ENCODE peak calls at places on chromosomes 6 and 20, in ten cellular contexts. H is PC-9; J is ovary; C is CD4-positive, alpha-beta T cell; Z is body of pancreas; U is PC-3; K is ascending aorta; R is CD8-positive, alpha-beta T cell; G is mammary epithelial cell; L is lung. S is an unnamed sample. For H3K9me3, the result is how much of the 10 kb centered on the place peaks cover.

GRCh38 chr20:4613718-4614620 is 107.7 kb upstream of the PRND start:
- DNase-seq in H (peak), J (no peak), C (peak), Z (peak), U (peak), K (no peak), R (peak), G (peak), L (no peak), S (peak)

GRCh38 chr6:105596284-105596755 is 193.4 kb upstream of the PREP start:
- DNase-seq in H (peak), J (no peak), C (no peak), Z (peak), U (peak), K (no peak), R (no peak), G (peak), L (no peak), S (no peak)

GRCh38 chr20:61840661-61841455 is 224.8 kb downstream of the TAF4 start:
- DNase-seq in H (no peak), J (no peak), C (no peak), Z (no peak), U (no peak), K (no peak), R (no peak), G (no peak), L (no peak), S (no peak)

GRCh38 chr6:127219869-127220268 is 46.8 kb upstream of the RNF146 start:
- DNase-seq in H (no peak), J (no peak), C (no peak), Z (no peak), U (no peak), K (no peak), R (no peak), G (no peak), L (no peak), S (no peak)

GRCh38 chr6:76166874-76167273 is 94.4 kb upstream of the IMPG1 start:
- DNase-seq in H (no peak), J (no peak), C (no peak), Z (peak), U (peak), K (no peak), R (no peak), G (no peak), L (no peak), S (no peak)

GRCh38 chr6:3509326-3509725 is 52.5 kb upstream of the SLC22A23 start:
- DNase-seq in H (no peak), J (no peak), C (no peak), Z (no peak), U (peak), K (no peak), R (no peak), G (peak), L (no peak), S (no peak)

GRCh38 chr6:139679516-139680179 is 305.2 kb upstream of the CITED2 start:
- DNase-seq in H (peak), J (no peak), C (no peak), Z (no peak), U (peak), K (no peak), R (no peak), G (no peak), L (no peak), S (no peak)

GRCh38 chr20:17226410-17227198 is at the start of gene PCSK2:
- DNase-seq in H (no peak), J (peak), C (no peak), Z (peak), U (no peak), K (no peak), R (no peak), G (peak), L (peak), S (no peak)

GRCh38 chr6:111721677-111722219 is 116.1 kb upstream of the TRAF3IP2 start:
- DNase-seq in H (no peak), J (no peak), C (no peak), Z (no peak), U (peak), K (no peak), R (peak), G (no peak), L (no peak), S (peak)

GRCh38 chr6:31498748-31499147 is 803 bp downstream of the MICB start:
- DNase-seq in H (no peak), J (no peak), C (no peak), Z (no peak), U (peak), K (no peak), R (no peak), G (no peak), L (no peak), S (no peak)

GRCh38 chr20:46872315-46873211 is 22.1 kb upstream of the EYA2 start:
- DNase-seq in H (no peak), J (no peak), C (no peak), Z (no peak), U (no peak), K (no peak), R (no peak), G (no peak), L (no peak), S (no peak)

GRCh38 chr6:7546832-7547714 is 5.6 kb downstream of the DSP start:
- DNase-seq in H (no peak), J (no peak), C (no peak), Z (no peak), U (peak), K (no peak), R (no peak), G (peak), L (no peak), S (no peak)

GRCh38 chr20:58777657-58778056 is 73.0 kb downstream of the GNAS-AS1 start:
- DNase-seq in H (no peak), J (no peak), C (no peak), Z (no peak), U (no peak), K (no peak), R (no peak), G (no peak), L (no peak), S (no peak)

GRCh38 chr20:19588731-19589130 is 169.3 kb upstream of the RIN2 start:
- DNase-seq in H (no peak), J (peak), C (no peak), Z (no peak), U (peak), K (no peak), R (no peak), G (no peak), L (no peak), S (no peak)

GRCh38 chr20:34938466-34939163 is 17.0 kb downstream of the GSS start:
- DNase-seq in H (no peak), J (no peak), C (no peak), Z (peak), U (no peak), K (no peak), R (no peak), G (no peak), L (peak), S (no peak)

GRCh38 chr6:108760158-108761050 is 87.8 kb upstream of the ARMC2 start:
- DNase-seq in H (no peak), J (no peak), C (no peak), Z (no peak), U (no peak), K (no peak), R (no peak), G (no peak), L (no peak), S (no peak)

GRCh38 chr6:30007132-30007764 is 53.8 kb upstream of the POLR1H start:
- DNase-seq in H (no peak), J (peak), C (peak), Z (peak), U (no peak), K (no peak), R (peak), G (no peak), L (peak), S (no peak)

GRCh38 chr6:99344289-99344688 is 5.2 kb downstream of the FAXC start:
- DNase-seq in H (no peak), J (no peak), C (no peak), Z (no peak), U (peak), K (no peak), R (no peak), G (peak), L (no peak), S (no peak)

GRCh38 chr6:142846883-142847287 is 98.1 kb downstream of the HIVEP2 start:
- DNase-seq in H (peak), J (no peak), C (no peak), Z (peak), U (peak), K (no peak), R (no peak), G (peak), L (no peak), S (no peak)

GRCh38 chr6:42403831-42404230 is 47.9 kb downstream of the TRERF1 start:
- DNase-seq in H (peak), J (no peak), C (no peak), Z (no peak), U (no peak), K (no peak), R (no peak), G (no peak), L (no peak), S (no peak)

GRCh38 chr6:158283304-158284005 is 28.8 kb upstream of the TULP4 start:
- DNase-seq in H (no peak), J (no peak), C (no peak), Z (no peak), U (no peak), K (no peak), R (no peak), G (peak), L (no peak), S (peak)

GRCh38 chr6:44161997-44162338 is 3.3 kb downstream of the CAPN11 start:
- DNase-seq in H (no peak), J (no peak), C (no peak), Z (no peak), U (peak), K (no peak), R (no peak), G (peak), L (no peak), S (no peak)

GRCh38 chr6:80638222-80639055 is 532.0 kb downstream of the BCKDHB start:
- DNase-seq in H (peak), J (no peak), C (no peak), Z (peak), U (peak), K (peak), R (no peak), G (peak), L (peak), S (no peak)

GRCh38 chr20:45008521-45009049 is 42.3 kb downstream of the STK4 start:
- DNase-seq in H (no peak), J (no peak), C (no peak), Z (no peak), U (no peak), K (no peak), R (no peak), G (no peak), L (no peak), S (no peak)

GRCh38 chr6:156585859-156586258 is 191.3 kb upstream of the ARID1B start:
- DNase-seq in H (no peak), J (no peak), C (no peak), Z (no peak), U (no peak), K (no peak), R (no peak), G (no peak), L (no peak), S (no peak)

GRCh38 chr6:9697263-9697931 is 717.5 kb downstream of the TFAP2A start:
- DNase-seq in H (no peak), J (no peak), C (no peak), Z (no peak), U (no peak), K (no peak), R (no peak), G (no peak), L (no peak), S (no peak)

GRCh38 chr6:52139985-52140680 is 46.0 kb upstream of the IL17A start:
- DNase-seq in H (no peak), J (no peak), C (no peak), Z (no peak), U (no peak), K (no peak), R (no peak), G (no peak), L (no peak), S (no peak)

GRCh38 chr20:62603907-62604785 is 38.2 kb upstream of the SLCO4A1 start:
- DNase-seq in H (no peak), J (no peak), C (no peak), Z (no peak), U (no peak), K (no peak), R (no peak), G (no peak), L (no peak), S (no peak)

GRCh38 chr20:6959900-6960312 is 192.4 kb downstream of the BMP2 start:
- DNase-seq in H (no peak), J (no peak), C (no peak), Z (no peak), U (peak), K (no peak), R (no peak), G (peak), L (no peak), S (no peak)

GRCh38 chr20:47676219-47676721 is 109.0 kb downstream of the SULF2 start:
- DNase-seq in H (no peak), J (peak), C (no peak), Z (no peak), U (no peak), K (no peak), R (no peak), G (no peak), L (no peak), S (peak)

GRCh38 chr6:15953152-15953880 is 175.6 kb upstream of the MYLIP start:
- DNase-seq in H (no peak), J (no peak), C (no peak), Z (no peak), U (no peak), K (no peak), R (no peak), G (no peak), L (no peak), S (no peak)

GRCh38 chr20:53824779-53825178 is 231.1 kb upstream of the ZNF217 start:
- DNase-seq in H (peak), J (no peak), C (no peak), Z (no peak), U (no peak), K (no peak), R (no peak), G (no peak), L (no peak), S (no peak)

GRCh38 chr20:62208061-62208804 is 11.8 kb downstream of the HRH3 start:
- DNase-seq in H (no peak), J (no peak), C (no peak), Z (no peak), U (no peak), K (no peak), R (no peak), G (no peak), L (no peak), S (no peak)

GRCh38 chr6:85920782-85921181 is 278.1 kb upstream of the SYNCRIP start:
- DNase-seq in H (no peak), J (no peak), C (no peak), Z (peak), U (peak), K (no peak), R (no peak), G (peak), L (peak), S (no peak)

GRCh38 chr6:149186873-149187272 is 130.6 kb upstream of the TAB2 start:
- DNase-seq in H (no peak), J (no peak), C (no peak), Z (no peak), U (no peak), K (no peak), R (no peak), G (no peak), L (no peak), S (no peak)
- H3K9me3 ChIP-seq in H (under half), J (under half), C (under half), Z (under half), U (under half), K (under half), R (under half), G (under half), L (under half), S (under half)

GRCh38 chr6:35049885-35050284 is 91.3 kb downstream of the TCP11 start:
- DNase-seq in H (no peak), J (no peak), C (no peak), Z (peak), U (no peak), K (no peak), R (no peak), G (no peak), L (no peak), S (no peak)
- H3K27ac ChIP-seq in H (no peak), J (no peak), C (no peak), Z (no peak), U (no peak), K (peak), R (no peak), G (no peak), L (peak), S (no peak)

DNA sequence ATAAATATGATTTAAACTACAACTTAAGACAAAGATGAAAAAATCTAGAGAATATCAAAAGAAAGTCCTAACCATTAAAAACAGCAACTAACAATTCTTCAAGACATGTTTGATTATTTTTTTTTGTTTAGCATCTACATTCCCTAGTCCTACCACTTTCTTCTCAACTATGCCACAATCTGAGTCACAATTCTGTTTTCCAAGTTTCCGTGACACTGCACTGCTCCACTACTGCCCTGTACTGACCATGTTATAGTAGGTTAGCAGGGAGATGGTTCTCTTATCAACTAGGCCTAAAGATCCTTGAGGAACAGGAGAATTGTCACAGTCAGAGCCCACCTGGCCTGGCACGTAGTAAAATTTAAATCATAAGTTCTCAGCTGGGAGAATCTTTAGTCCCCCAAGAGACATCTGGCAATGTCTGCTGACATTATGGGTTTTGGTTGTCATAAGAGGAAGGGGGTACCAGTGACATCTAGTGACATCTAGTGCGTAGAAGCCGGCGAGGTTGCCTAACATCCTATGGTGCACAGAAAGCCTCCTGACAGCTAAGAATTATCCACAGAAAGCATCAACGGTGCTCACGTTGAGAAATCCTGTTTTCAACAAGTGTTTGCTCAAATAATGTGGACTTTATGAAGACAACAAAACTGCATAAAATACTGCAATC is 100.5 kb downstream of the PDE10A start:
- DNase-seq in H (no peak), J (no peak), C (no peak), Z (no peak), U (no peak), K (no peak), R (no peak), G (no peak), L (no peak), S (no peak)
- H3K9me3 ChIP-seq in H (under half), J (under half), C (under half), Z (under half), U (under half), K (under half), R (under half), G (under half), L (under half), S (under half)

GRCh38 chr6:37102299-37103168 is 67.4 kb upstream of the PIM1 start:
- DNase-seq in H (peak), J (peak), C (peak), Z (peak), U (peak), K (peak), R (peak), G (peak), L (peak), S (peak)
- H3K27ac ChIP-seq in H (peak), J (no peak), C (no peak), Z (peak), U (peak), K (peak), R (peak), G (peak), L (peak), S (peak)

DNA sequence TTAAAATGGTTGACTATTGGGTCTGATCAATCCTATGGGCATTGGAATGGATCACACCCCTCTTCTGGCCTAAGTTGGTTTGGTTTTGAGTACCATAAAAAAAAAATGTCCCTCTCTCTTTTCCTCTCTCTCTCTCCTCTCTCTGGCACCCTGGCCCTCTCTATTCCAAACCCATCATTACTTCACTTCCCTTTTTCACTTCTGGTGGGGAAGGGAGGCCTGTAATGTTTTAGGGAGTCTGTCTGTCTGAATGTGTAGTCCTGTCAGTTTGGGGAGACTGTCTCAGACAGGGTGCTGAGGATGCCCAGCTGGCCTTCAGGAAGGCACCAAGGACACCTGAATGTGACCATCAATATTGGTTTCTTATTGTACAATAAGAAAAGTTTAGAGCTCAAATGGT is 165.8 kb downstream of the CD24 start:
- DNase-seq in H (no peak), J (no peak), C (no peak), Z (no peak), U (no peak), K (no peak), R (no peak), G (no peak), L (no peak), S (no peak)
- H3K9me3 ChIP-seq in H (under half), J (under half), C (under half), Z (under half), U (under half), K (under half), R (under half), G (under half), L (under half), S (under half)

GRCh38 chr6:168546173-168546572 is 105.2 kb downstream of the SMOC2 start:
- DNase-seq in H (no peak), J (no peak), C (no peak), Z (peak), U (no peak), K (no peak), R (no peak), G (no peak), L (no peak), S (no peak)
- H3K27ac ChIP-seq in H (no peak), J (no peak), C (no peak), Z (no peak), U (no peak), K (peak), R (no peak), G (no peak), L (no peak), S (no peak)

GRCh38 chr6:22132662-22133061 is 164.2 kb downstream of the PRL start:
- DNase-seq in H (no peak), J (no peak), C (no peak), Z (no peak), U (no peak), K (no peak), R (no peak), G (no peak), L (no peak), S (no peak)
- H3K9me3 ChIP-seq in H (under half), J (under half), C (under half), Z (under half), U (under half), K (under half), R (under half), G (under half), L (under half), S (under half)

GRCh38 chr6:33428219-33428890 is 8.5 kb downstream of the SYNGAP1 start:
- DNase-seq in H (no peak), J (peak), C (no peak), Z (peak), U (peak), K (no peak), R (no peak), G (peak), L (no peak), S (no peak)
- H3K27ac ChIP-seq in H (no peak), J (peak), C (peak), Z (no peak), U (no peak), K (peak), R (peak), G (peak), L (peak), S (peak)

GRCh38 chr6:168078199-168078942 is 641 bp downstream of the FRMD1 start:
- DNase-seq in H (no peak), J (peak), C (no peak), Z (no peak), U (no peak), K (no peak), R (no peak), G (no peak), L (no peak), S (no peak)
- H3K9me3 ChIP-seq in H (under half), J (under half), C (under half), Z (under half), U (under half), K (under half), R (under half), G (under half), L (under half), S (under half)